ENCODE peak calls at places on chromosome 3, in ten cellular contexts. W is stimulated activated CD4-positive, alpha-beta T cell treated with anti-CD3 and anti-CD28 coated beads, Interleukin-1b, Interleukin-23, amount 100 ng/mL, for 24 hours; L is left colon; I is cardiac septum; X is CD8-positive, alpha-beta memory T cell; F is activated naive CD4-positive, alpha-beta T cell; A is K562; H is foreskin keratinocyte; C is KBM-7; E is AG20443. Y is an unnamed sample.

GRCh38 chr3:67000006-67000405 is 1.9 kb downstream of the KBTBD8 start:
- DNase-seq in W (no peak), L (no peak), I (no peak), X (no peak), F (no peak), A (no peak), H (peak), C (peak), E (no peak), Y (no peak)

GRCh38 chr3:172171396-172172075 is 132.2 kb downstream of the FNDC3B start:
- DNase-seq in W (no peak), L (no peak), I (no peak), X (no peak), F (no peak), A (no peak), H (no peak), C (no peak), E (peak), Y (no peak)

GRCh38 chr3:111151438-111151837 is 79.8 kb downstream of the NECTIN3 start:
- DNase-seq in W (no peak), L (no peak), I (no peak), X (no peak), F (no peak), A (no peak), H (peak), C (no peak), E (peak), Y (no peak)

GRCh38 chr3:112381673-112382542 is 49.0 kb downstream of the CD200 start:
- DNase-seq in W (no peak), L (no peak), I (no peak), X (no peak), F (no peak), A (no peak), H (no peak), C (peak), E (no peak), Y (no peak)

GRCh38 chr3:185927501-185928200 is 10.2 kb downstream of the TRA2B start:
- DNase-seq in W (no peak), L (no peak), I (no peak), X (no peak), F (no peak), A (no peak), H (no peak), C (no peak), E (no peak), Y (no peak)

GRCh38 chr3:26625187-26625586 is 2.6 kb downstream of the LRRC3B start:
- DNase-seq in W (no peak), L (no peak), I (no peak), X (no peak), F (no peak), A (no peak), H (no peak), C (no peak), E (no peak), Y (no peak)

GRCh38 chr3:28677581-28677980 is 329.0 kb upstream of the AZI2 start:
- DNase-seq in W (no peak), L (no peak), I (no peak), X (no peak), F (no peak), A (no peak), H (no peak), C (no peak), E (no peak), Y (no peak)

GRCh38 chr3:34200576-34200975 is 402.1 kb downstream of the PDCD6IP start:
- DNase-seq in W (no peak), L (no peak), I (no peak), X (no peak), F (no peak), A (no peak), H (no peak), C (no peak), E (no peak), Y (no peak)

GRCh38 chr3:170690133-170690981 is 104.5 kb upstream of the SLC7A14 start:
- DNase-seq in W (peak), L (peak), I (no peak), X (no peak), F (peak), A (peak), H (peak), C (peak), E (peak), Y (no peak)

GRCh38 chr3:45664558-45664957 is 24.6 kb upstream of the SACM1L start:
- DNase-seq in W (peak), L (no peak), I (no peak), X (peak), F (peak), A (no peak), H (no peak), C (peak), E (no peak), Y (peak)

GRCh38 chr3:99532246-99532645 is 106.1 kb upstream of the COL8A1 start:
- DNase-seq in W (no peak), L (peak), I (no peak), X (no peak), F (no peak), A (peak), H (peak), C (peak), E (peak), Y (no peak)

GRCh38 chr3:197792019-197792647 is 1.1 kb downstream of the LRCH3 start:
- DNase-seq in W (no peak), L (no peak), I (no peak), X (peak), F (no peak), A (no peak), H (no peak), C (peak), E (no peak), Y (no peak)

GRCh38 chr3:143970773-143971366 is 753 bp upstream of the DIPK2A start:
- DNase-seq in W (peak), L (peak), I (peak), X (peak), F (peak), A (peak), H (no peak), C (no peak), E (peak), Y (peak)

GRCh38 chr3:122406198-122406597 is 9.7 kb downstream of the WDR5B start:
- DNase-seq in W (no peak), L (no peak), I (no peak), X (no peak), F (no peak), A (no peak), H (no peak), C (no peak), E (no peak), Y (no peak)

Y was measured in GDM1.